ENCODE peak calls at places on chromosomes 13 and 19, in ten cellular contexts. D is CD4-positive, alpha-beta T cell; M is GM13976; F is upper lobe of left lung; Y is fibroblast of the aortic adventitia; T is CD8-positive, alpha-beta T cell; C is AG09309; X is vagina; J is glutamatergic neuron; A is transverse colon. G is an unnamed sample.

GRCh38 chr13:27379694-27380596 is 44.5 kb upstream of the GTF3A start:
- DNase-seq in D (peak; percentile 39), M (peak; percentile 75), F (peak; percentile 36), Y (peak; percentile 62), T (peak; percentile 8), C (no peak), X (no peak), J (peak; percentile 86), A (peak; percentile 88), G (peak; percentile 48)

GRCh38 chr19:11479470-11480080 is 1.3 kb downstream of the ELAVL3 start:
- DNase-seq in D (no peak), M (peak; percentile 52), F (no peak), Y (no peak), T (no peak), C (no peak), X (no peak), J (peak; percentile 99), A (peak; percentile 26), G (peak; percentile 85)

GRCh38 chr13:77860621-77861020 is 58.0 kb downstream of the EDNRB start:
- DNase-seq in D (no peak), M (no peak), F (no peak), Y (peak; percentile 71), T (no peak), C (no peak), X (no peak), J (no peak), A (no peak), G (no peak)

GRCh38 chr13:26021516-26021915 is 30.3 kb downstream of the SHISA2 start:
- DNase-seq in D (no peak), M (no peak), F (no peak), Y (no peak), T (no peak), C (no peak), X (peak; percentile 13), J (no peak), A (no peak), G (no peak)

GRCh38 chr19:3012522-3013260 is 16.4 kb downstream of the TLE2 start:
- DNase-seq in D (no peak), M (no peak), F (no peak), Y (no peak), T (no peak), C (no peak), X (no peak), J (no peak), A (no peak), G (no peak)

GRCh38 chr19:38617764-38618589 is at the start of gene MAP4K1:
- DNase-seq in D (peak; percentile 58), M (peak; percentile 88), F (peak; percentile 37), Y (no peak), T (peak; percentile 36), C (no peak), X (no peak), J (no peak), A (peak; percentile 78), G (no peak)

GRCh38 chr13:73339086-73339485 is 280.3 kb downstream of the KLF5 start:
- DNase-seq in D (no peak), M (no peak), F (no peak), Y (no peak), T (no peak), C (no peak), X (no peak), J (no peak), A (no peak), G (no peak)

GRCh38 chr19:30228113-30228725 is 144.0 kb upstream of the ZNF536 start:
- DNase-seq in D (no peak), M (no peak), F (no peak), Y (no peak), T (no peak), C (no peak), X (no peak), J (peak; percentile 60), A (peak; percentile 13), G (peak; percentile 48)

GRCh38 chr13:100808848-100809247 is 134.3 kb upstream of the TMTC4 start:
- DNase-seq in D (no peak), M (no peak), F (no peak), Y (no peak), T (no peak), C (no peak), X (no peak), J (no peak), A (no peak), G (no peak)

GRCh38 chr13:30936920-30937319 is 4.5 kb downstream of the TEX26 start:
- DNase-seq in D (no peak), M (no peak), F (no peak), Y (no peak), T (no peak), C (no peak), X (no peak), J (no peak), A (no peak), G (no peak)

GRCh38 chr19:48403606-48404005 is 10.1 kb downstream of the GRIN2D start:
- DNase-seq in D (no peak), M (peak; percentile 87), F (peak; percentile 63), Y (peak; percentile 51), T (no peak), C (no peak), X (no peak), J (peak; percentile 67), A (peak; percentile 60), G (peak; percentile 81)

DNA sequence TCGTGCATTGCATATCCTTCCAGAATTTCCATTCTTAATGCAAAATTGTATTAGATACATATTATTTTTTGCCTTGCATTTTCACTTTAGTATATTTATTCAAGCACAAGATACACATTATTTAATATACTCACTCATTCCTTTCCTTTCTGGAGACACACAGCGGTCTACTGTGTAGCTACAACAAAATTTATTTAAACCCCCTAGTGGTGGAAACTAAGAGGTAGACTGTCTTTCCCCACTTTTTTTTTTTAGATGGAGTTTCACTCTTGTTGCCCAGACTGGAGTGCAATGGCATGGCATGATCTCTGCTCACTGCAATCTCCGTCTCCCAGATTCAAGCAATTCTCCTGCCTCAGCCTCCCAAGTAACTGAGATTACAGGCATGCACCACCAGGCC is 2040.3 kb upstream of the PCDH20 start:
- DNase-seq in D (no peak), M (no peak), F (no peak), Y (no peak), T (no peak), C (no peak), X (no peak), J (no peak), A (no peak), G (no peak)
- TF ChIP-seq CTCF in D (no peak), M (no peak), F (no peak), Y (no peak), T (no peak), C (peak; percentile 11), X (no peak), J (peak; percentile 60), A (no peak), G (no peak)

GRCh38 chr19:41601771-41602170 is 25.1 kb downstream of the CEACAM4 start:
- DNase-seq in D (no peak), M (no peak), F (no peak), Y (no peak), T (no peak), C (no peak), X (no peak), J (no peak), A (no peak), G (no peak)

GRCh38 chr19:41612483-41612882 is 14.4 kb downstream of the CEACAM4 start:
- DNase-seq in D (no peak), M (no peak), F (peak; percentile 44), Y (no peak), T (no peak), C (no peak), X (no peak), J (no peak), A (no peak), G (no peak)

GRCh38 chr19:41606215-41606837 is 20.5 kb downstream of the CEACAM4 start:
- DNase-seq in D (no peak), M (no peak), F (no peak), Y (no peak), T (no peak), C (no peak), X (peak; percentile 69), J (no peak), A (no peak), G (no peak)

GRCh38 chr19:41604831-41605230 is 22.0 kb downstream of the CEACAM4 start:
- DNase-seq in D (no peak), M (no peak), F (no peak), Y (no peak), T (no peak), C (no peak), X (no peak), J (no peak), A (no peak), G (no peak)

DNA sequence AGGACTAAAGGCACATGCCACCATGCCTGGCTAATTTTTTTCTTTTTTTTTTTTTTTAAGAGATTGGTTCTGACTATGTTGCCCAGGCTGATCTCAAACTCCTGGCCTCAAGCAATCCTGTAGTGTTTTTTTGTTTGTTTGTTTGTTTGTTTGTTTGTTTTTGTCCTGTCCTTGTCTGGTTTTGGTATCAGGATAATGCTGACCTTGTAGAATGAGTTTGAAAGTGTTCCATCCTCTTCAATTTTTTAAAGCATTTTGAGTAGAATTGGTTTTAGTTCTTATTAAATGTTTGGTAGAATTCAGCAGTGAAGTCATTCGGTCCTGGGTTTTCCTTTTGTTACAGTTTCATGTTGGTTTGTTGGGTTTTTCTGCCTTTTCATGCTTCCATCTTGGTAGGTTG is 19.2 kb downstream of the CEACAM4 start:
- DNase-seq in D (no peak), M (no peak), F (no peak), Y (no peak), T (no peak), C (no peak), X (no peak), J (no peak), A (no peak), G (no peak)
- TF ChIP-seq CTCF in D (no peak), M (no peak), F (no peak), Y (no peak), T (no peak), C (no peak), X (no peak), J (no peak), A (no peak), G (no peak)

GRCh38 chr13:49792550-49793324 is at the start of gene KPNA3:
- DNase-seq in D (peak; percentile 92), M (peak; percentile 94), F (peak; percentile 97), Y (peak; percentile 95), T (peak; percentile 93), C (peak; percentile 84), X (peak; percentile 97), J (peak; percentile 95), A (peak; percentile 96), G (peak; percentile 65)
- TF ChIP-seq CTCF in D (no peak), M (peak; percentile 29), F (no peak), Y (no peak), T (no peak), C (no peak), X (no peak), J (no peak), A (peak; percentile 24), G (peak; percentile 34)

DNA sequence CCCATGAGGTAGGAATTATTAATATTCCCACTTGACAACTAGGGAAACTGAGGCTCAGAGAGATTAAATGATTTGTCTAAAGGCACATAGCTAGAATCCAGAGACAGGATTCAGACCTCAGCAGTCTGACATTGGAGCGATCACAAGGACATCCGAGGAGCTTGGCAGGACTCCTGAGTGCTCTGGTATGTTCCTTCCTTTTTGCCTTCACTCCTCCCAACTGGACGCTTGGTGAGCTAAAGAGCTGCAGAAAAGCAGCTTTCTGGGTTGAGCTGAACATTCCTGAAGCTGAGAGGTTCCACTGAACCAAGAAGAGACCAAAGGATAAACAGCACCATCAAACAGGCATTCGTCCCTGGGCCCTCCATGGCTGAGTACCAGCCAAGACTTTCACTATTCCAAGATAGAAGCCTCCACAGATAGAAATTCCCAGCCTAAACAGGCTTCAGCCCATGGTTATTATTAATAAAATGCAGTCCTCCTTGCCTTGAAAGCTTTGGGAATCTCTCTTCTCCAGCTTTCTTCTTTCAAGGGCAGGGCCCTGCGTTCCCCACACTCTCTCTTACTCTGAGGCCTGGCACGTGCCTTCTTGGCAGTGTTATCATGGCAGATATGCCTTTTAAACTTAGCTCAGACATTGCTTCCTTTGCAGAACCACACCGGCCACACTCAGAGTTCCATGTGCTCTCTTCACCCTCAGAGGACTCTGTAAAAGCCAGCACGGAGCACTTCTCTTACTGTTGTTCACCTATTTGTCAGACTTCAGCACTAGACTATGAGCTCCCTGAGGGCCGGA is 97.1 kb downstream of the CYSLTR2 start:
- DNase-seq in D (no peak), M (no peak), F (no peak), Y (peak; percentile 63), T (no peak), C (no peak), X (no peak), J (no peak), A (peak; percentile 24), G (no peak)
- TF ChIP-seq CTCF in D (no peak), M (no peak), F (no peak), Y (peak; percentile 49), T (no peak), C (peak; percentile 27), X (no peak), J (no peak), A (peak; percentile 8), G (no peak)